ENCODE peak calls at places on chromosomes 6 and 20, in ten cellular contexts. One of them, this sample, is unnamed.

GRCh38 chr20:11861479-11861878 is 56.2 kb upstream of the BTBD3 start:
- DNase-seq in cardiac fibroblast: no peak
- DNase-seq in tibial artery: no peak
- DNase-seq in AG09309: no peak
- DNase-seq in GM12865: no peak
- DNase-seq in Peyer's patch: no peak
- DNase-seq in CD4-positive, CD25-positive, alpha-beta regulatory T cell: no peak
- DNase-seq in hepatocyte: no peak
- DNase-seq in Karpas-422: no peak
- DNase-seq in left ventricle myocardium inferior: no peak
- DNase-seq in this sample: no peak

GRCh38 chr6:24425091-24425490 is 22.4 kb downstream of the MRS2 start:
- DNase-seq in cardiac fibroblast: no peak
- DNase-seq in tibial artery: no peak
- DNase-seq in AG09309: no peak
- DNase-seq in GM12865: no peak
- DNase-seq in Peyer's patch: no peak
- DNase-seq in CD4-positive, CD25-positive, alpha-beta regulatory T cell: no peak
- DNase-seq in hepatocyte: no peak
- DNase-seq in Karpas-422: no peak
- DNase-seq in left ventricle myocardium inferior: no peak
- DNase-seq in this sample: no peak

GRCh38 chr6:134875367-134875766 is 74.5 kb downstream of the ALDH8A1 start:
- DNase-seq in cardiac fibroblast: no peak
- DNase-seq in tibial artery: no peak
- DNase-seq in AG09309: no peak
- DNase-seq in GM12865: peak
- DNase-seq in Peyer's patch: no peak
- DNase-seq in CD4-positive, CD25-positive, alpha-beta regulatory T cell: no peak
- DNase-seq in hepatocyte: no peak
- DNase-seq in Karpas-422: no peak
- DNase-seq in left ventricle myocardium inferior: no peak
- DNase-seq in this sample: no peak

GRCh38 chr6:24743265-24743943 is 24.4 kb upstream of the C6orf62 start:
- DNase-seq in cardiac fibroblast: peak
- DNase-seq in tibial artery: no peak
- DNase-seq in AG09309: peak
- DNase-seq in GM12865: peak
- DNase-seq in Peyer's patch: peak
- DNase-seq in CD4-positive, CD25-positive, alpha-beta regulatory T cell: no peak
- DNase-seq in hepatocyte: peak
- DNase-seq in Karpas-422: no peak
- DNase-seq in left ventricle myocardium inferior: no peak
- DNase-seq in this sample: no peak

GRCh38 chr6:153104220-153104619 is 26.9 kb downstream of the RGS17 start:
- DNase-seq in cardiac fibroblast: peak
- DNase-seq in tibial artery: no peak
- DNase-seq in AG09309: no peak
- DNase-seq in GM12865: no peak
- DNase-seq in Peyer's patch: no peak
- DNase-seq in CD4-positive, CD25-positive, alpha-beta regulatory T cell: no peak
- DNase-seq in hepatocyte: no peak
- DNase-seq in Karpas-422: no peak
- DNase-seq in left ventricle myocardium inferior: no peak
- DNase-seq in this sample: no peak

GRCh38 chr20:61909821-61910220 is 155.9 kb downstream of the TAF4 start:
- DNase-seq in cardiac fibroblast: no peak
- DNase-seq in tibial artery: no peak
- DNase-seq in AG09309: no peak
- DNase-seq in GM12865: no peak
- DNase-seq in Peyer's patch: no peak
- DNase-seq in CD4-positive, CD25-positive, alpha-beta regulatory T cell: no peak
- DNase-seq in hepatocyte: no peak
- DNase-seq in Karpas-422: no peak
- DNase-seq in left ventricle myocardium inferior: no peak
- DNase-seq in this sample: no peak

GRCh38 chr20:48605364-48606116 is 222.3 kb downstream of the PREX1 start:
- DNase-seq in cardiac fibroblast: no peak
- DNase-seq in tibial artery: peak
- DNase-seq in AG09309: no peak
- DNase-seq in GM12865: no peak
- DNase-seq in Peyer's patch: peak
- DNase-seq in CD4-positive, CD25-positive, alpha-beta regulatory T cell: no peak
- DNase-seq in hepatocyte: no peak
- DNase-seq in Karpas-422: no peak
- DNase-seq in left ventricle myocardium inferior: no peak
- DNase-seq in this sample: no peak

GRCh38 chr6:165746331-165746730 is 83.3 kb upstream of the PDE10A start:
- DNase-seq in cardiac fibroblast: no peak
- DNase-seq in tibial artery: no peak
- DNase-seq in AG09309: no peak
- DNase-seq in GM12865: no peak
- DNase-seq in Peyer's patch: no peak
- DNase-seq in CD4-positive, CD25-positive, alpha-beta regulatory T cell: no peak
- DNase-seq in hepatocyte: no peak
- DNase-seq in Karpas-422: no peak
- DNase-seq in left ventricle myocardium inferior: no peak
- DNase-seq in this sample: no peak

GRCh38 chr6:52596371-52597028 is 19.6 kb upstream of the TRAM2 start:
- DNase-seq in cardiac fibroblast: peak
- DNase-seq in tibial artery: no peak
- DNase-seq in AG09309: no peak
- DNase-seq in GM12865: no peak
- DNase-seq in Peyer's patch: no peak
- DNase-seq in CD4-positive, CD25-positive, alpha-beta regulatory T cell: no peak
- DNase-seq in hepatocyte: no peak
- DNase-seq in Karpas-422: no peak
- DNase-seq in left ventricle myocardium inferior: no peak
- DNase-seq in this sample: no peak

GRCh38 chr6:143805832-143806281 is 37.3 kb upstream of the LTV1 start:
- DNase-seq in cardiac fibroblast: peak
- DNase-seq in tibial artery: no peak
- DNase-seq in AG09309: peak
- DNase-seq in GM12865: no peak
- DNase-seq in Peyer's patch: no peak
- DNase-seq in CD4-positive, CD25-positive, alpha-beta regulatory T cell: no peak
- DNase-seq in hepatocyte: no peak
- DNase-seq in Karpas-422: no peak
- DNase-seq in left ventricle myocardium inferior: no peak
- DNase-seq in this sample: no peak

GRCh38 chr6:49550413-49551125 is at the start of gene C6orf141:
- DNase-seq in cardiac fibroblast: no peak
- DNase-seq in tibial artery: no peak
- DNase-seq in AG09309: no peak
- DNase-seq in GM12865: peak
- DNase-seq in Peyer's patch: peak
- DNase-seq in CD4-positive, CD25-positive, alpha-beta regulatory T cell: no peak
- DNase-seq in hepatocyte: peak
- DNase-seq in Karpas-422: no peak
- DNase-seq in left ventricle myocardium inferior: no peak
- DNase-seq in this sample: no peak

GRCh38 chr6:49551126-49551865 is 828 bp downstream of the C6orf141 start:
- DNase-seq in cardiac fibroblast: no peak
- DNase-seq in tibial artery: peak
- DNase-seq in AG09309: no peak
- DNase-seq in GM12865: no peak
- DNase-seq in Peyer's patch: no peak
- DNase-seq in CD4-positive, CD25-positive, alpha-beta regulatory T cell: no peak
- DNase-seq in hepatocyte: peak
- DNase-seq in Karpas-422: no peak
- DNase-seq in left ventricle myocardium inferior: no peak
- DNase-seq in this sample: no peak

GRCh38 chr6:49548613-49549304 is 1.7 kb upstream of the C6orf141 start:
- DNase-seq in cardiac fibroblast: no peak
- DNase-seq in tibial artery: no peak
- DNase-seq in AG09309: no peak
- DNase-seq in GM12865: no peak
- DNase-seq in Peyer's patch: no peak
- DNase-seq in CD4-positive, CD25-positive, alpha-beta regulatory T cell: no peak
- DNase-seq in hepatocyte: no peak
- DNase-seq in Karpas-422: no peak
- DNase-seq in left ventricle myocardium inferior: no peak
- DNase-seq in this sample: no peak

GRCh38 chr6:49551866-49552129 is 1.3 kb downstream of the C6orf141 start:
- DNase-seq in cardiac fibroblast: no peak
- DNase-seq in tibial artery: no peak
- DNase-seq in AG09309: no peak
- DNase-seq in GM12865: peak
- DNase-seq in Peyer's patch: no peak
- DNase-seq in CD4-positive, CD25-positive, alpha-beta regulatory T cell: no peak
- DNase-seq in hepatocyte: no peak
- DNase-seq in Karpas-422: no peak
- DNase-seq in left ventricle myocardium inferior: no peak
- DNase-seq in this sample: no peak

DNA sequence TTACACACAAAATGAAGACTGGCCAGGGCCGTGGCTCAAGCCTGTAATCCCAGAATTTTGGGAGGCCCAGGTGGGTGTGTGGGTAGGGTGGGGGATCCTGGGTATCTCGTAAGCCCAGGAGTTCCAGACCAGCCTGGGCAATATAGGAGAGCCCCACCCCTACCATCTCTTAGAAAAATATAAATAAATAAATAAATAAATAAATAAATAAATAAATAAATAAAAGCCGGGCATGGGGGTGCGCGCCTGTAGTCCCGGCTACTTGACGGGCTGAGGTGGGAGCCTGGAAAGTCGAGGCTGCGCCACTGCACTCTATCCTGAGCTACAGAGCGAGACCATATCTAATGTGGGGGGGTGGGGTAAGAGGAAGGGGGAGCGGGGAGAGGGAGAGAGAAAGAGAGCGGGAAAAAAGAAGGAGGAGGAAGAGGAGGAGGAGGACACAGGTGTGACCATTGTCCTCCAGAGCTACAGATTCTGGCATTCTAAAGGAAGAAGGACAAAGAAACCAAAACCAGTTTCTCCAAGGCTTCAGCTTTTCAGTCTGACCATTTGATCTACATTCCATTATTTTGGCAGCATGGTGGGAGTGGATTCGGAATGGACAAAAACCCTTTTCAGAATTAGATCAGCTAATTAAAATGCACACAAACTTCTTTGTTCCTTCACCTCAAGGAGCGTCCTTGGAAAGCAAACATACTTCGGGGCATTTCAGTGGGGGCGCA is 616 bp upstream of the C6orf141 start:
- DNase-seq in cardiac fibroblast: no peak
- DNase-seq in tibial artery: no peak
- DNase-seq in AG09309: no peak
- DNase-seq in GM12865: no peak
- DNase-seq in Peyer's patch: no peak
- DNase-seq in CD4-positive, CD25-positive, alpha-beta regulatory T cell: no peak
- DNase-seq in hepatocyte: no peak
- DNase-seq in Karpas-422: no peak
- DNase-seq in left ventricle myocardium inferior: no peak
- DNase-seq in this sample: no peak
- H3K4me3 ChIP-seq in cardiac fibroblast: peak
- H3K4me3 ChIP-seq in tibial artery: peak
- H3K4me3 ChIP-seq in AG09309: peak
- H3K4me3 ChIP-seq in GM12865: no peak
- H3K4me3 ChIP-seq in Peyer's patch: no peak
- H3K4me3 ChIP-seq in CD4-positive, CD25-positive, alpha-beta regulatory T cell: no peak
- H3K4me3 ChIP-seq in hepatocyte: peak
- H3K4me3 ChIP-seq in Karpas-422: no peak
- H3K4me3 ChIP-seq in left ventricle myocardium inferior: peak
- H3K4me3 ChIP-seq in this sample: no peak

DNA sequence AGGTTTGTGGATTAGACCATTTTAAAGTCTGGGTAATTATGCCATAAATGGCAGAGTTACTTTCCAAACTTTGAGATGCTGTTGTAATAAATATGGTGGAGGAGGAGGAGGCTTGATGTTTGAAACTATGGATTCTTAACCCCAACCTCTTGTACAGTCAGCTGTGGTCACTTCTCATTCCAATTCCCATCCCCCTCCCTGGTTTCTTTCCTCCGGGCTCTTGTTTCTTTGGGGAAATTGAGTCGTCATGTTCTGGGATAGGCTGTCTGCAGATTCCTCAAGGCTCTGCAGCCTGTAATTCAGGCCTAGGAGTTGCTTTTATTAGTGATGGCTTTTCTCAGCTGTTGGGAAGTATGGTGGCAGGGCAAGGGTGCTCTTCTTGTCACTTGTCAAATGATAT is 2.5 kb downstream of the PTK7 start:
- DNase-seq in cardiac fibroblast: peak
- DNase-seq in tibial artery: no peak
- DNase-seq in AG09309: peak
- DNase-seq in GM12865: no peak
- DNase-seq in Peyer's patch: no peak
- DNase-seq in CD4-positive, CD25-positive, alpha-beta regulatory T cell: no peak
- DNase-seq in hepatocyte: no peak
- DNase-seq in Karpas-422: no peak
- DNase-seq in left ventricle myocardium inferior: no peak
- DNase-seq in this sample: no peak
- H3K4me3 ChIP-seq in cardiac fibroblast: no peak
- H3K4me3 ChIP-seq in tibial artery: no peak
- H3K4me3 ChIP-seq in AG09309: peak
- H3K4me3 ChIP-seq in GM12865: no peak
- H3K4me3 ChIP-seq in Peyer's patch: no peak
- H3K4me3 ChIP-seq in CD4-positive, CD25-positive, alpha-beta regulatory T cell: no peak
- H3K4me3 ChIP-seq in hepatocyte: no peak
- H3K4me3 ChIP-seq in Karpas-422: no peak
- H3K4me3 ChIP-seq in left ventricle myocardium inferior: no peak
- H3K4me3 ChIP-seq in this sample: no peak

DNA sequence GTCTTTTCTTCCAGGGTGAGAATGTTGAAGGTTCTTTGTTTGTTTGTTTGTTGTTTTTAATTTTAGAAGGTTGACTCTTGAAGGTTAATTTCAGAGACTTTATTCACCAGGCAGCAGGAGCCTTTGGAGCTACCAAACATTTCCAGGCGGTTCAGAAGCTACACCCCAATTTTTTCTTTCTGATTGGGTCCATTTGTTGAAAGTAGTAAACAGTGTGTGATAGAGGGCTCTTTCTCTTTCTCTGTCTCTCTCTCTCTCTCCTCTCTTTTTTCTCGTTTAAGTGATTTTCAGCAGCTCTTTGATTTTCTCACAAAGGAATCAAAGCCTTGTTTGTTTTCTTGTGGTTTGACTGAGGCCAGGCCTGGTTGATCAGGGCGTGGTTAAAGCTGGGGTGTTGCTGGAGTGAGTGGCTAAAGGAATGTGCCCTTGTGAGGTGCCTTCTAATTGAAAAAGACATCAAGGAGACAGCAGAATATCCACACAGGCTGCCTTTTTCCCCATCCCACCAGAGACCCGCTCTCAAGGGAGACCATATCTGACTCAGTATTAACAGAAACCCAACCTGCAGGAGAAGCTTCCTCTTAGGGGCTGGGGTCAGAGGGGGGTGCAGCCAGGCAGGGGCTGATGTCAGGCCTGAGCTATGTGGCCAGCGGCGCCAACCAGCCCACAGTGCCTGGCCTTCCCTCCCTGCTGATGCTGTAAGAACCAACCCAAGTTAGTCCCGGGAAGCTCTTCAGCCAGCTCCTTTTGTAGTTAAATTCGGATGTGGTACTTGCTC is 40.4 kb upstream of the NAA20 start:
- DNase-seq in cardiac fibroblast: peak
- DNase-seq in tibial artery: peak
- DNase-seq in AG09309: no peak
- DNase-seq in GM12865: no peak
- DNase-seq in Peyer's patch: no peak
- DNase-seq in CD4-positive, CD25-positive, alpha-beta regulatory T cell: no peak
- DNase-seq in hepatocyte: peak
- DNase-seq in Karpas-422: no peak
- DNase-seq in left ventricle myocardium inferior: peak
- DNase-seq in this sample: no peak
- H3K4me3 ChIP-seq in cardiac fibroblast: peak
- H3K4me3 ChIP-seq in tibial artery: peak
- H3K4me3 ChIP-seq in AG09309: peak
- H3K4me3 ChIP-seq in GM12865: no peak
- H3K4me3 ChIP-seq in Peyer's patch: no peak
- H3K4me3 ChIP-seq in CD4-positive, CD25-positive, alpha-beta regulatory T cell: no peak
- H3K4me3 ChIP-seq in hepatocyte: peak
- H3K4me3 ChIP-seq in Karpas-422: no peak
- H3K4me3 ChIP-seq in left ventricle myocardium inferior: peak
- H3K4me3 ChIP-seq in this sample: no peak

GRCh38 chr20:57564951-57565642 is 4.2 kb downstream of the PCK1 start:
- DNase-seq in cardiac fibroblast: no peak
- DNase-seq in tibial artery: no peak
- DNase-seq in AG09309: no peak
- DNase-seq in GM12865: no peak
- DNase-seq in Peyer's patch: no peak
- DNase-seq in CD4-positive, CD25-positive, alpha-beta regulatory T cell: no peak
- DNase-seq in hepatocyte: no peak
- DNase-seq in Karpas-422: no peak
- DNase-seq in left ventricle myocardium inferior: no peak
- DNase-seq in this sample: no peak
- H3K4me3 ChIP-seq in cardiac fibroblast: no peak
- H3K4me3 ChIP-seq in tibial artery: no peak
- H3K4me3 ChIP-seq in AG09309: no peak
- H3K4me3 ChIP-seq in GM12865: no peak
- H3K4me3 ChIP-seq in Peyer's patch: no peak
- H3K4me3 ChIP-seq in CD4-positive, CD25-positive, alpha-beta regulatory T cell: no peak
- H3K4me3 ChIP-seq in hepatocyte: no peak
- H3K4me3 ChIP-seq in Karpas-422: no peak
- H3K4me3 ChIP-seq in left ventricle myocardium inferior: no peak
- H3K4me3 ChIP-seq in this sample: no peak